ENCODE peak calls at places on chromosomes 12 and 14, in ten cellular contexts. V is endothelial cell; H is LNCaP clone FGC; N is Caki2; M is endodermal cell; D is glutamatergic neuron; L is EL; W is CD8-positive, alpha-beta T cell; Y is BJ; C is stomach. B is an unnamed sample.

GRCh38 chr12:67426067-67426466 is 156.9 kb downstream of the CAND1 start:
- DNase-seq in C (no peak), M (no peak), D (no peak), W (no peak), H (no peak), L (peak), N (peak), Y (no peak), V (no peak), B (no peak)

GRCh38 chr14:59657769-59658168 is 81.2 kb upstream of the CCDC175 start:
- DNase-seq in Y (no peak), W (no peak), D (no peak), L (no peak), H (no peak), M (peak), C (no peak), V (no peak), N (no peak), B (no peak)

GRCh38 chr14:30767624-30768023 is 106.7 kb upstream of the COCH start:
- DNase-seq in D (no peak), W (no peak), C (no peak), M (no peak), L (no peak), Y (no peak), N (no peak), V (no peak), H (no peak), B (no peak)

GRCh38 chr14:104385189-104386135 is 194.1 kb upstream of the C14orf180 start:
- DNase-seq in L (no peak), M (peak), Y (no peak), C (no peak), H (no peak), N (no peak), D (no peak), V (no peak), W (no peak), B (no peak)

GRCh38 chr14:80491131-80491530 is 279.8 kb upstream of the DIO2 start:
- DNase-seq in Y (no peak), V (no peak), C (no peak), H (no peak), W (no peak), M (peak), N (no peak), D (no peak), L (peak), B (no peak)

GRCh38 chr14:76937181-76938091 is 91.1 kb downstream of the IRF2BPL start:
- DNase-seq in Y (no peak), N (peak), L (peak), M (peak), D (peak), H (no peak), W (no peak), V (no peak), C (peak), B (no peak)

GRCh38 chr14:104515059-104515810 is 64.3 kb upstream of the C14orf180 start:
- DNase-seq in L (no peak), W (no peak), C (peak), M (peak), N (no peak), H (no peak), D (no peak), Y (no peak), V (no peak), B (no peak)

GRCh38 chr14:35302211-35302528 is 10.0 kb downstream of the PSMA6 start:
- DNase-seq in V (no peak), H (no peak), Y (no peak), M (no peak), C (no peak), D (no peak), L (no peak), N (no peak), W (no peak), B (no peak)

GRCh38 chr14:71592361-71592760 is 339.9 kb upstream of the RGS6 start:
- DNase-seq in H (no peak), L (no peak), C (peak), Y (no peak), D (no peak), W (no peak), M (no peak), V (no peak), N (no peak), B (no peak)

GRCh38 chr12:90401185-90401584 is 553.8 kb downstream of the CCER1 start:
- DNase-seq in Y (no peak), D (no peak), M (no peak), W (no peak), N (no peak), C (no peak), H (no peak), V (no peak), L (no peak), B (no peak)

GRCh38 chr14:80172380-80173055 is 38.8 kb downstream of the DIO2 start:
- DNase-seq in D (no peak), Y (no peak), V (no peak), N (no peak), L (peak), W (no peak), H (no peak), C (no peak), M (no peak), B (no peak)

GRCh38 chr12:11798856-11799530 is 149.5 kb downstream of the ETV6 start:
- DNase-seq in L (peak), D (no peak), C (no peak), V (peak), N (peak), M (no peak), W (no peak), H (no peak), Y (peak), B (no peak)

GRCh38 chr14:95918466-95918865 is 41.8 kb downstream of the TUNAR start:
- DNase-seq in M (no peak), C (no peak), H (peak), N (peak), Y (no peak), V (no peak), W (no peak), L (no peak), D (no peak), B (no peak)

GRCh38 chr12:132486168-132486567 is 3.8 kb upstream of the FBRSL1 start:
- DNase-seq in V (no peak), M (no peak), C (no peak), D (no peak), L (no peak), N (no peak), H (no peak), W (no peak), Y (no peak), B (no peak)

GRCh38 chr14:33943081-33943480 is 7.8 kb downstream of the EGLN3 start:
- DNase-seq in D (no peak), C (peak), N (peak), W (no peak), M (no peak), Y (no peak), H (peak), V (no peak), L (no peak), B (no peak)

GRCh38 chr12:101803978-101804377 is 26.8 kb downstream of the GNPTAB start:
- DNase-seq in Y (no peak), M (no peak), L (no peak), W (no peak), N (no peak), D (no peak), H (no peak), C (no peak), V (no peak), B (no peak)

GRCh38 chr14:105047283-105048016 is 17.8 kb downstream of the GPR132 start:
- DNase-seq in Y (no peak), C (no peak), W (peak), M (no peak), H (no peak), D (no peak), V (no peak), L (no peak), N (no peak), B (no peak)

GRCh38 chr12:47812797-47813490 is 6.8 kb downstream of the HDAC7 start:
- DNase-seq in L (peak), Y (peak), H (no peak), N (peak), D (peak), C (peak), M (peak), V (peak), W (peak), B (peak)

GRCh38 chr14:38868415-38869290 is 234.4 kb downstream of the SEC23A start:
- DNase-seq in D (no peak), M (no peak), H (peak), L (no peak), C (no peak), N (no peak), W (no peak), V (no peak), Y (no peak), B (no peak)

GRCh38 chr14:22699801-22700564 is 55.8 kb upstream of the OR6J1 start:
- DNase-seq in M (no peak), W (no peak), H (no peak), Y (no peak), V (no peak), N (peak), D (no peak), C (no peak), L (peak), B (no peak)

GRCh38 chr14:99234366-99234765 is 37.6 kb downstream of the BCL11B start:
- DNase-seq in L (no peak), Y (no peak), M (peak), W (no peak), C (no peak), H (no peak), N (no peak), V (no peak), D (no peak), B (no peak)

GRCh38 chr12:6476496-6476895 is 6.0 kb upstream of the VAMP1 start:
- DNase-seq in W (no peak), N (peak), V (no peak), L (peak), C (no peak), M (no peak), H (no peak), Y (peak), D (no peak), B (no peak)

GRCh38 chr12:51270067-51270846 is at the start of gene SMAGP:
- DNase-seq in N (peak), L (peak), W (peak), C (peak), Y (no peak), M (peak), D (peak), V (peak), H (peak), B (peak)

GRCh38 chr14:66483322-66483721 is 2.8 kb upstream of the CCDC196 start:
- DNase-seq in N (no peak), M (no peak), W (no peak), D (no peak), V (no peak), L (no peak), C (no peak), H (no peak), Y (no peak), B (no peak)

B was measured in activated CD4-positive, CD25-positive, alpha-beta regulatory T cell.